ENCODE peak calls at places on chromosomes 13 and 19, in nine cellular contexts. D is MV-4-11; X is breast epithelium; L is GM03348; P is astrocyte of the spinal cord; J is NCI-H2029; Q is activated CD8-positive, alpha-beta T cell treated with anti-CD3 and anti-CD28 coated beads for 36 hours; U is stimulated activated naive CD8-positive, alpha-beta T cell treated with anti-CD3 and anti-CD28 coated beads, Interleukin-15, Interleukin-2, amounts not matched to agents 100 U/mL and 50 U/mL, for 24 hours; M is stimulated activated CD8-positive, alpha-beta memory T cell treated with anti-CD3 and anti-CD28 coated beads, Interleukin-2, amount 100 ng/mL, for 1 hour. Y is an unnamed sample.
A peak's percentile ranks its signal among the peaks of the same experiment; 100 is the strongest.

GRCh38 chr19:23440207-23440606 is 44.9 kb upstream of the ZNF91 start:
- DNase-seq in D (no peak), X (no peak), L (no peak), P (no peak), J (no peak), Q (peak; percentile 30), U (peak; percentile 11), M (no peak), Y (no peak)

GRCh38 chr13:27943951-27944350 is 24.2 kb downstream of the PDX1 start:
- DNase-seq in D (no peak), X (no peak), L (no peak), P (no peak), J (no peak), Q (no peak), U (no peak), M (no peak), Y (no peak)

GRCh38 chr13:65638572-65639168 is 1591.5 kb downstream of the PCDH9 start:
- DNase-seq in D (peak; percentile 16), X (no peak), L (peak; percentile 39), P (peak; percentile 61), J (no peak), Q (no peak), U (no peak), M (no peak), Y (peak; percentile 31)

GRCh38 chr13:92901739-92902138 is 324.9 kb upstream of the GPC6 start:
- DNase-seq in D (no peak), X (no peak), L (no peak), P (no peak), J (peak; percentile 86), Q (no peak), U (no peak), M (no peak), Y (peak; percentile 5)

GRCh38 chr13:100254002-100254401 is 165.1 kb downstream of the PCCA start:
- DNase-seq in D (no peak), X (no peak), L (no peak), P (no peak), J (no peak), Q (peak; percentile 3), U (no peak), M (no peak), Y (no peak)

GRCh38 chr13:71218960-71219359 is 648.0 kb downstream of the DACH1 start:
- DNase-seq in D (no peak), X (no peak), L (no peak), P (no peak), J (no peak), Q (no peak), U (no peak), M (no peak), Y (peak; percentile 10)

GRCh38 chr19:49114630-49115363 is 627 bp downstream of the LIN7B start:
- DNase-seq in D (peak; percentile 45), X (no peak), L (peak; percentile 72), P (peak; percentile 57), J (no peak), Q (peak; percentile 72), U (peak; percentile 60), M (no peak), Y (no peak)

GRCh38 chr13:43122706-43123268 is 99.4 kb downstream of the DNAJC15 start:
- DNase-seq in D (no peak), X (no peak), L (no peak), P (no peak), J (no peak), Q (no peak), U (no peak), M (no peak), Y (no peak)

GRCh38 chr19:16886305-16886880 is 2.4 kb upstream of the F2RL3 start:
- DNase-seq in D (peak; percentile 41), X (peak; percentile 49), L (no peak), P (no peak), J (peak; percentile 18), Q (no peak), U (no peak), M (no peak), Y (peak; percentile 64)

Y was measured in bronchial epithelial cell.